ENCODE peak calls at places on chromosomes 6 and 20, in seven cellular contexts. C is CD8-positive, alpha-beta memory T cell; X is tibial nerve; T is tibial artery; Z is mesendoderm; K is small intestine; I is upper lobe of right lung. M is an unnamed sample.

GRCh38 chr6:95280690-95281273 is 296.6 kb upstream of the MANEA start:
- DNase-seq in C (no peak), X (no peak), T (no peak), Z (peak; percentile 46), K (no peak), I (no peak), M (no peak)

GRCh38 chr6:85449818-85450577 is at the start of gene NT5E:
- DNase-seq in C (peak; percentile 65), X (peak; percentile 70), T (peak; percentile 94), Z (peak; percentile 78), K (peak; percentile 69), I (peak; percentile 88), M (peak; percentile 94)

GRCh38 chr20:38840053-38840893 is 34.8 kb downstream of the PPP1R16B start:
- DNase-seq in C (peak; percentile 74), X (no peak), T (no peak), Z (no peak), K (no peak), I (no peak), M (no peak)

GRCh38 chr6:157223021-157223430 is 100.3 kb downstream of the TMEM242 start:
- DNase-seq in C (peak; percentile 62), X (no peak), T (peak; percentile 63), Z (no peak), K (no peak), I (peak; percentile 53), M (peak; percentile 59)

GRCh38 chr20:43853918-43854317 is 60.7 kb upstream of the TOX2 start:
- DNase-seq in C (no peak), X (no peak), T (no peak), Z (no peak), K (no peak), I (no peak), M (no peak)

GRCh38 chr6:43171284-43172126 is 436 bp downstream of the SRF start:
- DNase-seq in C (peak; percentile 68), X (no peak), T (no peak), Z (no peak), K (peak; percentile 12), I (peak; percentile 69), M (no peak)

GRCh38 chr6:38929560-38929959 is 119.0 kb upstream of the GLP1R start:
- DNase-seq in C (no peak), X (no peak), T (no peak), Z (no peak), K (no peak), I (no peak), M (no peak)

GRCh38 chr20:26163890-26164289 is 467.2 kb upstream of the ZNF337 start:
- DNase-seq in C (no peak), X (no peak), T (no peak), Z (peak; percentile 88), K (no peak), I (no peak), M (no peak)

GRCh38 chr20:9294081-9294480 is 220.3 kb upstream of the LAMP5 start:
- DNase-seq in C (no peak), X (no peak), T (no peak), Z (no peak), K (no peak), I (no peak), M (no peak)

GRCh38 chr20:60966766-60967165 is 285.3 kb upstream of the CDH4 start:
- DNase-seq in C (no peak), X (no peak), T (no peak), Z (no peak), K (no peak), I (no peak), M (no peak)

GRCh38 chr6:143457563-143458359 is 7.2 kb downstream of the PEX3 start:
- DNase-seq in C (no peak), X (no peak), T (no peak), Z (peak; percentile 37), K (peak; percentile 2), I (no peak), M (no peak)

GRCh38 chr6:7671076-7671475 is 54.8 kb upstream of the BMP6 start:
- DNase-seq in C (no peak), X (no peak), T (no peak), Z (no peak), K (no peak), I (no peak), M (no peak)

GRCh38 chr6:46044876-46045617 is 29.4 kb upstream of the CLIC5 start:
- DNase-seq in C (no peak), X (peak; percentile 26), T (peak; percentile 81), Z (peak; percentile 54), K (peak; percentile 71), I (no peak), M (peak; percentile 81)

GRCh38 chr20:40754372-40754943 is 65.4 kb upstream of the MAFB start:
- DNase-seq in C (no peak), X (no peak), T (peak; percentile 74), Z (no peak), K (no peak), I (no peak), M (no peak)

GRCh38 chr6:168596316-168596715 is 155.3 kb downstream of the SMOC2 start:
- DNase-seq in C (no peak), X (no peak), T (peak; percentile 15), Z (no peak), K (peak; percentile 8), I (no peak), M (no peak)
- H3K36me3 ChIP-seq in C (no peaks in the 10 kb centered on the region), X (no peaks in the 10 kb centered on the region), T (peaks cover 15% of the 10 kb centered on the region), Z (no peaks in the 10 kb centered on the region), K (no peaks in the 10 kb centered on the region), I (no peaks in the 10 kb centered on the region), M (peaks cover 30% of the 10 kb centered on the region)

GRCh38 chr6:116586738-116587137 is 15.4 kb downstream of the RWDD1 start:
- DNase-seq in C (no peak), X (no peak), T (no peak), Z (no peak), K (no peak), I (no peak), M (no peak)

GRCh38 chr6:116586276-116586675 is 15.0 kb downstream of the RWDD1 start:
- DNase-seq in C (no peak), X (no peak), T (no peak), Z (no peak), K (no peak), I (no peak), M (no peak)
- H3K36me3 ChIP-seq in C (peaks cover 13% of the 10 kb centered on the region), X (no peaks in the 10 kb centered on the region), T (peaks cover 79% of the 10 kb centered on the region), Z (no peaks in the 10 kb centered on the region), K (peaks cover 7% of the 10 kb centered on the region), I (peaks cover 73% of the 10 kb centered on the region), M (peaks cover 52% of the 10 kb centered on the region)

GRCh38 chr6:30894381-30894780 is 10.1 kb downstream of the DDR1 start:
- DNase-seq in C (no peak), X (no peak), T (no peak), Z (no peak), K (no peak), I (no peak), M (no peak)
- H3K36me3 ChIP-seq in C (no peaks in the 10 kb centered on the region), X (peaks cover 11% of the 10 kb centered on the region), T (peaks cover 100% of the 10 kb centered on the region), Z (peaks cover 21% of the 10 kb centered on the region), K (peaks cover 39% of the 10 kb centered on the region), I (peaks cover 67% of the 10 kb centered on the region), M (peaks cover 86% of the 10 kb centered on the region)

DNA sequence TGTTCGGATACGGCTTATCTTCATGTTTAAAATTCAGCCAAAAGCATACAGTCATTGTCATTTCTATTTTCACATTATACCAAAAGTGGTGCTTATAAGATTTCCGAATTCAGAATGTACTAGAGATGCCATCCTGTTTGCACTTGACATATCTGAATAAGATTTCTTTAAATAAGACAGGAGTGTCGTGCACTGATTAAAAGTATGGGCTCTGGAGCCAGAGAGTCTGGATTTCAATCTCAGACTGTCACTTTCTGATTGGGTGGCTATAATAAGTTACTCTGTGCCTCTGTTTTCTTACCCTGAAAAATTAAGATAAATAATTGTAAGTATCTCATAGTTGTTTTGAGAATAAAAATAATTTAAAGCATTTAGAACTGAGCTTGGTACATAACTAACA is 92.8 kb downstream of the RWDD2A start:
- DNase-seq in C (no peak), X (no peak), T (no peak), Z (no peak), K (no peak), I (no peak), M (no peak)
- H3K36me3 ChIP-seq in C (no peaks in the 10 kb centered on the region), X (no peaks in the 10 kb centered on the region), T (no peaks in the 10 kb centered on the region), Z (no peaks in the 10 kb centered on the region), K (no peaks in the 10 kb centered on the region), I (no peaks in the 10 kb centered on the region), M (no peaks in the 10 kb centered on the region)

GRCh38 chr20:56941101-56941686 is 312.1 kb downstream of the TFAP2C start:
- DNase-seq in C (no peak), X (no peak), T (no peak), Z (no peak), K (no peak), I (no peak), M (no peak)
- H3K36me3 ChIP-seq in C (no peaks in the 10 kb centered on the region), X (no peaks in the 10 kb centered on the region), T (no peaks in the 10 kb centered on the region), Z (no peaks in the 10 kb centered on the region), K (no peaks in the 10 kb centered on the region), I (no peaks in the 10 kb centered on the region), M (no peaks in the 10 kb centered on the region)

GRCh38 chr6:36062247-36062646 is 34.6 kb downstream of the MAPK14 start:
- DNase-seq in C (no peak), X (no peak), T (no peak), Z (no peak), K (no peak), I (no peak), M (no peak)

GRCh38 chr6:36064770-36065396 is 37.3 kb downstream of the MAPK14 start:
- DNase-seq in C (no peak), X (no peak), T (no peak), Z (no peak), K (peak; percentile 92), I (no peak), M (no peak)

GRCh38 chr6:36063318-36063717 is 35.7 kb downstream of the MAPK14 start:
- DNase-seq in C (no peak), X (no peak), T (no peak), Z (no peak), K (no peak), I (no peak), M (no peak)

GRCh38 chr6:36056178-36056577 is 28.6 kb downstream of the MAPK14 start:
- DNase-seq in C (no peak), X (no peak), T (no peak), Z (no peak), K (no peak), I (no peak), M (no peak)

DNA sequence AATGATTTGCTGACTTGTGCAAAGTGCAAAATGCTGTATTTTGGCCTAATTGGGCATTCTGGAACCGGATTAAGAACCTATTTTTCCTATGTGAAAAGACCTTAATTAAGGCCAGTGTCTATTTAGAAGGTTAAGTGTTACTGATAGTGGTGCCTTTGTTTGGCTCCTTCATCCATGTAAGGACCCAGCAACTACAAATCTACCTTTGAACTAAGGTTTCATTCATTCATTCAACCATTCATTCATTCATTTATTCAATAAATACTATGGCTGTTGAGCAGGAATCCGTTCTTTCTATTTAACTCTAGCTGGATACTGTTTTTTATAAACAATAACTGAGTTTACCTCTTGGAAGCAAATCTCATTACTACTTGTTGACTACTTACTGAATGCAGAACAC is 33.6 kb downstream of the MAPK14 start:
- DNase-seq in C (no peak), X (no peak), T (no peak), Z (no peak), K (no peak), I (no peak), M (no peak)
- H3K36me3 ChIP-seq in C (peaks cover 8% of the 10 kb centered on the region), X (peaks cover 4% of the 10 kb centered on the region), T (peaks cover 11% of the 10 kb centered on the region), Z (no peaks in the 10 kb centered on the region), K (peaks cover 13% of the 10 kb centered on the region), I (peaks cover 19% of the 10 kb centered on the region), M (peaks cover 13% of the 10 kb centered on the region)

DNA sequence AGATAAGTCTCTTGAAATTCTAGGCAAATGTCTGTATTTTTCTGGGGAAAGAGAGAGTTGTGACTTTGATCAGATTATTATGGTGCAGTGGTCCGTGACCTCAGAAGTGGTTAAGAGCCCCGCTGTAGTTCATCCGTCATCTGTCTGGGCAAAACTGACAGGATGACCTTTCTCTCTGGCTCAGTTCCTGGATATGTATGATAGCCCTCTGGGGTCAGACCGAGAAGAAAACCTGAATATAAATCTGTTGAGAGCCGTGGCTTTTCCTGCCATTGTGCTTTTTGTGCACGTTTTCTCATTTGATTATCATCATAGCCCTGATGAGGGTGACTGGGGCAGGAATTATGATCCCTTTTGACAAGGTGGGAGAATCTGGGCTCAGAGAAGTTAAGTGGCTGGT is 26.5 kb downstream of the GHRH start:
- DNase-seq in C (no peak), X (no peak), T (no peak), Z (no peak), K (no peak), I (no peak), M (no peak)
- H3K36me3 ChIP-seq in C (peaks cover 57% of the 10 kb centered on the region), X (peaks cover 45% of the 10 kb centered on the region), T (peaks cover 100% of the 10 kb centered on the region), Z (peaks cover 27% of the 10 kb centered on the region), K (peaks cover 48% of the 10 kb centered on the region), I (peaks cover 99% of the 10 kb centered on the region), M (peaks cover 84% of the 10 kb centered on the region)

M was measured in ascending aorta.